ENCODE peak calls at places on chromosomes 13 and 19, in eight cellular contexts. A, I, M, Z, Y, E, O and H are unnamed samples.

GRCh38 chr13:61294467-61295186 is 121.0 kb downstream of the PCDH20 start:
- DNase-seq in A (no peak), I (no peak), M (no peak), Z (no peak), Y (no peak), E (no peak), O (no peak), H (no peak)

GRCh38 chr19:51740356-51740755 is 11.3 kb downstream of the FPR1 start:
- DNase-seq in A (no peak), I (no peak), M (no peak), Z (no peak), Y (no peak), E (no peak), O (no peak), H (no peak)

GRCh38 chr13:98798849-98799645 is 46.6 kb upstream of the SLC15A1 start:
- DNase-seq in A (no peak), I (no peak), M (no peak), Z (no peak), Y (no peak), E (no peak), O (no peak), H (no peak)

GRCh38 chr19:44684892-44685847 is 13.8 kb upstream of the CEACAM16 start:
- DNase-seq in A (no peak), I (peak; percentile 95), M (no peak), Z (peak; percentile 38), Y (peak; percentile 28), E (no peak), O (no peak), H (no peak)

GRCh38 chr19:7562646-7563393 is 27.3 kb downstream of the PNPLA6 start:
- DNase-seq in A (no peak), I (no peak), M (no peak), Z (no peak), Y (peak; percentile 50), E (no peak), O (no peak), H (no peak)

GRCh38 chr19:18091217-18091608 is 4.5 kb upstream of the IL12RB1 start:
- DNase-seq in A (peak; percentile 43), I (no peak), M (peak; percentile 88), Z (no peak), Y (no peak), E (no peak), O (no peak), H (peak; percentile 82)

GRCh38 chr13:29310806-29311205 is 284.7 kb downstream of the SLC7A1 start:
- DNase-seq in A (no peak), I (no peak), M (no peak), Z (no peak), Y (no peak), E (no peak), O (no peak), H (no peak)

GRCh38 chr19:55172741-55173140 is 6.3 kb upstream of the DNAAF3 start:
- DNase-seq in A (no peak), I (no peak), M (no peak), Z (no peak), Y (no peak), E (no peak), O (no peak), H (no peak)

GRCh38 chr13:33448889-33449288 is 163.3 kb upstream of the STARD13 start:
- DNase-seq in A (no peak), I (no peak), M (no peak), Z (no peak), Y (no peak), E (no peak), O (no peak), H (no peak)

GRCh38 chr19:53328967-53329366 is 4.6 kb upstream of the ZNF845 start:
- DNase-seq in A (peak; percentile 61), I (no peak), M (peak; percentile 59), Z (no peak), Y (no peak), E (no peak), O (no peak), H (no peak)

GRCh38 chr19:51339687-51340656 is 2.0 kb downstream of the VSIG10L start:
- DNase-seq in A (peak; percentile 98), I (peak; percentile 92), M (peak; percentile 99), Z (peak; percentile 99), Y (peak; percentile 98), E (peak; percentile 100), O (no peak), H (peak; percentile 87)

GRCh38 chr13:22740264-22740663 is 440.5 kb upstream of the SGCG start:
- DNase-seq in A (no peak), I (no peak), M (no peak), Z (no peak), Y (peak; percentile 49), E (no peak), O (no peak), H (no peak)

GRCh38 chr19:17711851-17712250 is 7.4 kb upstream of the MAP1S start:
- DNase-seq in A (no peak), I (no peak), M (no peak), Z (no peak), Y (no peak), E (no peak), O (no peak), H (no peak)

GRCh38 chr19:43618921-43619261 is 538 bp downstream of the ZNF428 start:
- DNase-seq in A (no peak), I (peak; percentile 53), M (no peak), Z (no peak), Y (no peak), E (no peak), O (peak; percentile 25), H (no peak)

GRCh38 chr19:11673608-11674041 is 65.1 kb downstream of the ZNF823 start:
- DNase-seq in A (peak; percentile 73), I (no peak), M (peak; percentile 72), Z (no peak), Y (peak; percentile 91), E (peak; percentile 64), O (no peak), H (no peak)

GRCh38 chr13:105920375-105920774 is 615.1 kb downstream of the EFNB2 start:
- DNase-seq in A (no peak), I (no peak), M (no peak), Z (no peak), Y (peak; percentile 88), E (no peak), O (no peak), H (no peak)

GRCh38 chr19:38455031-38455430 is 21.5 kb downstream of the RYR1 start:
- DNase-seq in A (no peak), I (no peak), M (no peak), Z (no peak), Y (peak; percentile 83), E (no peak), O (no peak), H (no peak)

GRCh38 chr19:29665215-29665825 is at the start of gene PLEKHF1:
- DNase-seq in A (peak; percentile 93), I (peak; percentile 98), M (peak; percentile 91), Z (peak; percentile 38), Y (peak; percentile 93), E (peak; percentile 94), O (no peak), H (peak; percentile 83)

GRCh38 chr13:26503826-26504594 is 53.5 kb upstream of the WASF3 start:
- DNase-seq in A (no peak), I (no peak), M (no peak), Z (no peak), Y (no peak), E (no peak), O (no peak), H (no peak)

GRCh38 chr13:27637289-27637626 is 15.6 kb downstream of the POLR1D start:
- DNase-seq in A (no peak), I (no peak), M (no peak), Z (no peak), Y (peak; percentile 18), E (no peak), O (no peak), H (no peak)

GRCh38 chr13:73428137-73428536 is 369.3 kb downstream of the KLF5 start:
- DNase-seq in A (no peak), I (peak; percentile 15), M (no peak), Z (no peak), Y (no peak), E (no peak), O (no peak), H (no peak)
- H3K27ac ChIP-seq in A (no peak overlapping the region), I (peak overlapping the region; percentile 71), M (no peak overlapping the region), Z (no peak overlapping the region), Y (no peak overlapping the region), E (no peak overlapping the region), O (no peak overlapping the region), H (no peak overlapping the region)

GRCh38 chr19:16013851-16014840 is 62.1 kb upstream of the TPM4 start:
- DNase-seq in A (no peak), I (no peak), M (no peak), Z (no peak), Y (no peak), E (no peak), O (no peak), H (no peak)
- H3K9me3 ChIP-seq in A (no peaks in the 10 kb centered on the region), I (no peaks in the 10 kb centered on the region), M (no peaks in the 10 kb centered on the region), Z (no peaks in the 10 kb centered on the region), Y (peaks cover 6% of the 10 kb centered on the region), E (no peaks in the 10 kb centered on the region), O (no peaks in the 10 kb centered on the region), H (no peaks in the 10 kb centered on the region)

GRCh38 chr19:40717325-40717879 is 490 bp downstream of the ITPKC start:
- DNase-seq in A (no peak), I (no peak), M (no peak), Z (no peak), Y (no peak), E (peak; percentile 74), O (no peak), H (no peak)
- H3K4me1 ChIP-seq in A (peaks cover 42% of the 10 kb centered on the region), I (peaks cover 40% of the 10 kb centered on the region), M (peaks cover 62% of the 10 kb centered on the region), Z (peaks cover 25% of the 10 kb centered on the region), Y (peaks cover 16% of the 10 kb centered on the region), E (peaks cover 53% of the 10 kb centered on the region), O (peaks cover 11% of the 10 kb centered on the region), H (peaks cover 59% of the 10 kb centered on the region)

DNA sequence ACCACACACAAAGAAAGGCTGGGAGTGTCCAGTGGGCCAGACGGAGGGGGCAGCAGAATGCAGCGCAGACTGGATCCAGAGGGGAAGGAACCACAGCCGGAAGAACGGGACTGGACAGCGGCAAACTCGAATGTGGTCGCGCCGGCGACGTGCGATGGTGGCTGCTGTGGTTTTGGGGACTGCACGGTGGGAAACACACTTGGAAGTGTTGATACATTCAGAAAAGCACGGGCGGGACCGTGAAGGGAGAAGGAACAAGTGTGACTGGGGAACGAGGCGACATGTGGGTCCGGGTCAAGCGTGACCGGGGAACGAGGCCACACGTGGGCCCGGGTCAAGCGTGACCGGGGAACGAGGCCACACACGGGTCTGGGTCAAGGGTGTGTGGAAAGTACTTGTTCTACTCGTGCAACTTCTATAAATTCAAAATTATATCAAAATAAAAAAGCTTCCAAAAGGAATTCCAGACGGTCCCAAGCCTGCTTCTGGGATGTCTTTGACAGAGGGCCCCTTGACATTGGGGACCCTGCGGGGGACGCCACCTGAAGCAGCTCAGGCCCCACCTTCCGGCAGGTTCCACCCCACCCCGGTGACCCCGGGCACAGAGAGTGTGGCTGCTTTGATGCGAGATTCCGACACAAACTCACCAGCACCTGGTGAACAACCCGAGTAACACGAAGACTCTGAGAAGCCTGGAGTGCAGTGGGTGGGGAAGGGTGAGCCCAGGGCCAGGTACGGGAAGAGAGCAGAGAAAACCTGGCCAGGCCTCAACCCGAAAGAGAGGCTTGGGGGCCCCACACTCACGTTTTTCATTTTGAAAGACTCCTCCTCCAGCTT is 25.1 kb upstream of the C13orf46 start:
- DNase-seq in A (no peak), I (no peak), M (peak; percentile 30), Z (no peak), Y (no peak), E (no peak), O (no peak), H (no peak)
- H3K27ac ChIP-seq in A (no peak overlapping the region), I (no peak overlapping the region), M (peak overlapping the region; percentile 11), Z (peak overlapping the region; percentile 50), Y (no peak overlapping the region), E (peak overlapping the region; percentile 36), O (no peak overlapping the region), H (no peak overlapping the region)